ENCODE peak calls at places on chromosomes 2 and 18, in five cellular contexts. M is RWPE2; W is EL; G is HCT116; B is stimulated activated CD4-positive, alpha-beta T cell treated with anti-CD3 and anti-CD28 coated beads, Interleukin-4, amount 100 ng/mL, for 4 hours. F is an unnamed sample.

GRCh38 chr18:79853303-79853992 is 55.7 kb downstream of the KCNG2 start:
- DNase-seq in M (no peak), W (no peak), G (no peak), B (no peak), F (no peak)

GRCh38 chr2:16238001-16238755 is 297.8 kb downstream of the MYCN start:
- DNase-seq in M (no peak), W (no peak), G (no peak), B (no peak), F (no peak)

GRCh38 chr18:13246591-13246990 is 28.0 kb downstream of the LDLRAD4 start:
- DNase-seq in M (no peak), W (no peak), G (no peak), B (no peak), F (no peak)

GRCh38 chr2:213152065-213152794 is 818 bp upstream of the IKZF2 start:
- DNase-seq in M (peak; percentile 73), W (peak; percentile 77), G (peak; percentile 2), B (peak; percentile 13), F (no peak)

GRCh38 chr2:12717191-12717987 is 653 bp downstream of the TRIB2 start:
- DNase-seq in M (peak; percentile 70), W (peak; percentile 57), G (no peak), B (peak; percentile 56), F (peak; percentile 64)

GRCh38 chr2:159776321-159776720 is 21.7 kb downstream of the CD302 start:
- DNase-seq in M (no peak), W (no peak), G (no peak), B (no peak), F (no peak)

GRCh38 chr18:8117008-8117376 is 492.2 kb upstream of the RAB12 start:
- DNase-seq in M (no peak), W (no peak), G (no peak), B (no peak), F (no peak)

GRCh38 chr2:1278125-1278524 is 135.1 kb upstream of the TPO start:
- DNase-seq in M (no peak), W (no peak), G (no peak), B (no peak), F (no peak)

GRCh38 chr2:235005603-235006259 is 53.9 kb downstream of the SH3BP4 start:
- DNase-seq in M (no peak), W (no peak), G (no peak), B (no peak), F (no peak)

GRCh38 chr2:28390857-28391563 is 1.6 kb upstream of the FOSL2 start:
- DNase-seq in M (no peak), W (peak; percentile 84), G (no peak), B (no peak), F (no peak)

GRCh38 chr18:56740645-56741044 is 89.5 kb downstream of the WDR7 start:
- DNase-seq in M (no peak), W (no peak), G (no peak), B (no peak), F (no peak)

GRCh38 chr2:215879977-215880940 is 133.1 kb downstream of the MREG start:
- DNase-seq in M (no peak), W (no peak), G (no peak), B (no peak), F (no peak)

GRCh38 chr2:155574941-155575340 is 757.6 kb downstream of the NR4A2 start:
- DNase-seq in M (no peak), W (no peak), G (no peak), B (no peak), F (no peak)

GRCh38 chr2:54274781-54275242 is 18.8 kb upstream of the TSPYL6 start:
- DNase-seq in M (no peak), W (peak; percentile 45), G (no peak), B (no peak), F (no peak)

GRCh38 chr2:197862556-197862955 is 58.2 kb downstream of the PLCL1 start:
- DNase-seq in M (no peak), W (no peak), G (no peak), B (no peak), F (no peak)

GRCh38 chr2:150234787-150235512 is 252.5 kb downstream of the RND3 start:
- DNase-seq in M (no peak), W (peak; percentile 91), G (no peak), B (no peak), F (no peak)

GRCh38 chr2:185511925-185512324 is 226.7 kb upstream of the FSIP2 start:
- DNase-seq in M (no peak), W (no peak), G (no peak), B (no peak), F (no peak)

GRCh38 chr2:216298719-216299118 is 73.6 kb downstream of the MARCHF4 start:
- DNase-seq in M (no peak), W (peak; percentile 90), G (no peak), B (no peak), F (no peak)

GRCh38 chr2:10835052-10835970 is 22.7 kb upstream of the PDIA6 start:
- DNase-seq in M (no peak), W (peak; percentile 54), G (peak; percentile 73), B (peak; percentile 65), F (peak; percentile 65)

GRCh38 chr2:171394164-171394725 is 39.5 kb downstream of the METTL8 start:
- DNase-seq in M (no peak), W (no peak), G (no peak), B (no peak), F (no peak)

GRCh38 chr2:126644630-126645191 is 11.2 kb upstream of the GYPC start:
- DNase-seq in M (no peak), W (no peak), G (no peak), B (no peak), F (no peak)

GRCh38 chr2:124145982-124146381 is 120.9 kb downstream of the CNTNAP5 start:
- DNase-seq in M (no peak), W (no peak), G (no peak), B (no peak), F (no peak)

GRCh38 chr2:217792611-217793527 is 209.9 kb downstream of the TNS1 start:
- DNase-seq in M (no peak), W (no peak), G (no peak), B (no peak), F (no peak)

GRCh38 chr2:230069418-230069817 is 694 bp upstream of the SLC16A14 start:
- DNase-seq in M (no peak), W (no peak), G (no peak), B (no peak), F (no peak)

GRCh38 chr2:19228720-19229119 is 129.7 kb downstream of the OSR1 start:
- DNase-seq in M (peak; percentile 67), W (no peak), G (no peak), B (no peak), F (no peak)